ENCODE peak calls at places on chromosome 18, in eight cellular contexts. S is activated CD4-positive, alpha-beta T cell treated with anti-CD3 and anti-CD28 coated beads, Interleukin-2, amount 50 U/mL, for 4 hours; V is caudate nucleus; X is cardiac fibroblast; U is posterior vena cava; B is HFFc6; H is NCI-H774; O is iris pigment epithelial cell. G is an unnamed sample.

GRCh38 chr18:9575558-9575957 is 38.8 kb downstream of the PPP4R1 start:
- DNase-seq in S (no peak), V (peak), X (peak), U (no peak), B (peak), H (peak), O (peak), G (peak)

GRCh38 chr18:10374615-10375295 is 79.7 kb upstream of the APCDD1 start:
- DNase-seq in S (no peak), V (no peak), X (no peak), U (no peak), B (peak), H (no peak), O (no peak), G (no peak)

GRCh38 chr18:55838841-55839240 is 250.8 kb upstream of the TCF4 start:
- DNase-seq in S (no peak), V (no peak), X (peak), U (no peak), B (peak), H (no peak), O (peak), G (no peak)

GRCh38 chr18:47679864-47680263 is 250.6 kb downstream of the SMAD2 start:
- DNase-seq in S (no peak), V (no peak), X (no peak), U (no peak), B (no peak), H (no peak), O (no peak), G (no peak)

GRCh38 chr18:51321696-51322095 is 124.2 kb upstream of the MEX3C start:
- DNase-seq in S (no peak), V (no peak), X (no peak), U (no peak), B (no peak), H (no peak), O (no peak), G (peak)

GRCh38 chr18:48409591-48410094 is 460 bp upstream of the ZBTB7C start:
- DNase-seq in S (peak), V (peak), X (no peak), U (no peak), B (no peak), H (no peak), O (no peak), G (no peak)

GRCh38 chr18:79558196-79559120 is 121.1 kb upstream of the CTDP1 start:
- DNase-seq in S (no peak), V (no peak), X (no peak), U (peak), B (no peak), H (no peak), O (no peak), G (no peak)

GRCh38 chr18:46329736-46330246 is 225.6 kb downstream of the HAUS1 start:
- DNase-seq in S (no peak), V (no peak), X (no peak), U (no peak), B (no peak), H (no peak), O (no peak), G (no peak)

GRCh38 chr18:24734058-24734457 is 273.6 kb downstream of the HRH4 start:
- DNase-seq in S (no peak), V (no peak), X (no peak), U (no peak), B (no peak), H (no peak), O (no peak), G (peak)

GRCh38 chr18:48163184-48164095 is 233.0 kb upstream of the SMAD2 start:
- DNase-seq in S (no peak), V (no peak), X (no peak), U (peak), B (no peak), H (no peak), O (no peak), G (no peak)

GRCh38 chr18:65415167-65415566 is 335.6 kb upstream of the CDH7 start:
- DNase-seq in S (no peak), V (no peak), X (no peak), U (no peak), B (no peak), H (peak), O (no peak), G (no peak)

GRCh38 chr18:56436651-56437050 is 201.7 kb downstream of the TXNL1 start:
- DNase-seq in S (no peak), V (no peak), X (no peak), U (no peak), B (no peak), H (no peak), O (no peak), G (no peak)

GRCh38 chr18:28110924-28111323 is 66.0 kb downstream of the CDH2 start:
- DNase-seq in S (no peak), V (no peak), X (no peak), U (no peak), B (no peak), H (no peak), O (no peak), G (no peak)

GRCh38 chr18:68414407-68414806 is 300.5 kb downstream of the TMX3 start:
- DNase-seq in S (no peak), V (no peak), X (no peak), U (no peak), B (no peak), H (no peak), O (no peak), G (no peak)

GRCh38 chr18:9971313-9971920 is 57.6 kb downstream of the VAPA start:
- DNase-seq in S (peak), V (peak), X (peak), U (no peak), B (peak), H (peak), O (peak), G (peak)

GRCh38 chr18:55407191-55407590 is 180.8 kb downstream of the TCF4 start:
- DNase-seq in S (no peak), V (peak), X (no peak), U (no peak), B (no peak), H (peak), O (no peak), G (no peak)

GRCh38 chr18:56716692-56717146 is 65.6 kb downstream of the WDR7 start:
- DNase-seq in S (no peak), V (no peak), X (no peak), U (no peak), B (no peak), H (no peak), O (peak), G (no peak)

GRCh38 chr18:135045-135444 is 23.3 kb upstream of the USP14 start:
- DNase-seq in S (no peak), V (no peak), X (no peak), U (no peak), B (no peak), H (no peak), O (no peak), G (no peak)

GRCh38 chr18:28408528-28408927 is 231.6 kb upstream of the CDH2 start:
- DNase-seq in S (no peak), V (no peak), X (no peak), U (no peak), B (no peak), H (no peak), O (no peak), G (no peak)

GRCh38 chr18:55775972-55776371 is 188.0 kb upstream of the TCF4 start:
- DNase-seq in S (no peak), V (no peak), X (no peak), U (no peak), B (no peak), H (no peak), O (no peak), G (no peak)

GRCh38 chr18:44917184-44917864 is 236.6 kb downstream of the SETBP1 start:
- DNase-seq in S (no peak), V (no peak), X (no peak), U (no peak), B (no peak), H (no peak), O (no peak), G (peak)

GRCh38 chr18:9003406-9004100 is 98.9 kb upstream of the NDUFV2 start:
- DNase-seq in S (no peak), V (no peak), X (no peak), U (no peak), B (no peak), H (no peak), O (no peak), G (no peak)

GRCh38 chr18:73842795-73843394 is 304.7 kb downstream of the FBXO15 start:
- DNase-seq in S (peak), V (peak), X (peak), U (no peak), B (peak), H (peak), O (peak), G (peak)

GRCh38 chr18:22465859-22466602 is 48.3 kb upstream of the CTAGE1 start:
- DNase-seq in S (no peak), V (no peak), X (peak), U (no peak), B (peak), H (no peak), O (peak), G (peak)

G was measured in fibroblast of the aortic adventitia.